ENCODE peak calls at places on chromosomes 12 and 14, in seven cellular contexts. Q, X, R, E, A, S and C are unnamed samples.
A peak's percentile ranks its signal among the peaks of the same experiment; 100 is the strongest.

GRCh38 chr14:36503771-36504741 is 16.0 kb downstream of the NKX2-1 start:
- DNase-seq in Q (no peak), R (no peak), A (no peak), X (no peak), S (peak; percentile 54), E (no peak), C (no peak)

GRCh38 chr14:71242237-71242748 is 335.0 kb downstream of the PCNX1 start:
- DNase-seq in Q (peak; percentile 54), E (no peak), A (no peak), X (no peak), S (no peak), R (no peak), C (peak; percentile 93)

GRCh38 chr12:32155911-32156585 is 49.4 kb downstream of the BICD1 start:
- DNase-seq in Q (no peak), A (no peak), R (no peak), S (no peak), E (no peak), X (no peak), C (peak; percentile 14)

GRCh38 chr12:131007031-131007793 is 53.5 kb downstream of the ADGRD1 start:
- DNase-seq in Q (no peak), R (no peak), S (peak; percentile 46), X (no peak), E (no peak), A (peak; percentile 92), C (peak; percentile 21)

GRCh38 chr12:53062011-53062961 is 12.4 kb downstream of the TNS2 start:
- DNase-seq in R (no peak), X (no peak), Q (no peak), E (no peak), S (no peak), A (no peak), C (no peak)

GRCh38 chr14:103910984-103911383 is 17.3 kb upstream of the TDRD9 start:
- DNase-seq in E (no peak), R (no peak), S (peak; percentile 27), Q (no peak), A (no peak), X (no peak), C (no peak)

GRCh38 chr14:104436741-104437701 is 142.5 kb upstream of the C14orf180 start:
- DNase-seq in S (peak; percentile 40), A (no peak), R (peak; percentile 44), Q (no peak), E (no peak), X (no peak), C (no peak)

GRCh38 chr12:34219046-34219770 is 196.9 kb downstream of the ALG10 start:
- DNase-seq in E (no peak), X (no peak), S (no peak), A (no peak), Q (no peak), R (peak; percentile 50), C (peak; percentile 8)

GRCh38 chr12:113049976-113050742 is 6.4 kb upstream of the DTX1 start:
- DNase-seq in S (no peak), X (peak; percentile 2), R (no peak), E (no peak), Q (peak; percentile 23), A (no peak), C (no peak)

GRCh38 chr14:63717704-63718103 is 10.2 kb downstream of the SGPP1 start:
- DNase-seq in S (no peak), X (no peak), A (no peak), Q (peak; percentile 42), R (no peak), E (peak; percentile 22), C (peak; percentile 22)

GRCh38 chr12:124694846-124695497 is 127.6 kb upstream of the NCOR2 start:
- DNase-seq in E (peak; percentile 73), Q (peak; percentile 82), R (no peak), X (no peak), A (no peak), S (no peak), C (peak; percentile 94)

GRCh38 chr14:54025661-54026060 is 69.0 kb upstream of the BMP4 start:
- DNase-seq in R (no peak), S (no peak), Q (peak; percentile 62), X (no peak), E (peak; percentile 50), A (no peak), C (peak; percentile 57)

GRCh38 chr12:10186299-10186698 is 7.5 kb downstream of the TMEM52B start:
- DNase-seq in E (no peak), X (peak; percentile 31), Q (no peak), S (peak; percentile 86), R (no peak), A (peak; percentile 69), C (no peak)

GRCh38 chr12:122880155-122880605 is 15.7 kb downstream of the VPS37B start:
- DNase-seq in A (no peak), S (no peak), R (no peak), E (peak; percentile 56), X (no peak), Q (peak; percentile 67), C (no peak)

GRCh38 chr12:54579696-54580333 is 8.6 kb downstream of the PPP1R1A start:
- DNase-seq in A (peak; percentile 92), E (peak; percentile 82), S (peak; percentile 85), Q (peak; percentile 77), R (peak; percentile 87), X (peak; percentile 37), C (peak; percentile 64)

GRCh38 chr14:40417777-40418401 is 985.7 kb upstream of the FBXO33 start:
- DNase-seq in X (peak; percentile 0), Q (peak; percentile 4), E (no peak), S (no peak), R (no peak), A (no peak), C (no peak)

GRCh38 chr12:109259545-109259895 is 49.6 kb downstream of the FOXN4 start:
- DNase-seq in Q (no peak), R (no peak), X (no peak), E (no peak), S (no peak), A (peak; percentile 6), C (no peak)
- H3K4me3 ChIP-seq in Q (no peak overlapping the region), R (no peak overlapping the region), X (no peak overlapping the region), E (no peak overlapping the region), S (no peak overlapping the region), A (no peak overlapping the region), C (no peak overlapping the region)

DNA sequence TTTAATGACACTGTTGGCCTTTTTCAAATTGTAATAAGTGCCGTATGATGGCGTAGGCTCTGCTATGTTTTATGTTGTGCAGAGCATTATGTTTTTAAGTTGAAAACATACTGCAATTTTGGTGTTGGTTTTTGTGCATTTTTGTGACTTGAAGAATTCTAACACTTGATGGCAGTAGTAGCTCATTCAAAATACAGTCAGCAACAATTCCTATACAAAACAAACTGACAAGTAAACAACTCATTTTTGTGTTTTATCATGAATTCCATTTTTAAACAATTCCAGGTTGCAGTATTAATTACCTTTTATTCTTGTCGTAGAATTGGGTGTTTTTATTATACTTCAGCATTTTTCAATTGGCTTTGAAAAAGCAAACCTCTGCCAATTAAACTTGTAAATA is 4.0 kb upstream of the CCER1 start:
- DNase-seq in E (peak; percentile 57), R (no peak), S (no peak), A (no peak), X (no peak), Q (peak; percentile 54), C (no peak)
- TF ChIP-seq CTCF in E (peak; percentile 41), R (no peak), S (no peak), A (no peak), X (no peak), Q (peak; percentile 37), C (peak; percentile 15)

GRCh38 chr14:84129028-84129427 is 1400.9 kb upstream of the FLRT2 start:
- DNase-seq in A (no peak), Q (no peak), S (no peak), X (peak; percentile 28), R (no peak), E (no peak), C (no peak)
- H3K4me3 ChIP-seq in A (no peak overlapping the region), Q (no peak overlapping the region), S (no peak overlapping the region), X (peak overlapping the region; percentile 21), R (no peak overlapping the region), E (no peak overlapping the region), C (no peak overlapping the region)

GRCh38 chr12:13918883-13919282 is 62.5 kb downstream of the GRIN2B start:
- DNase-seq in E (no peak), A (no peak), S (no peak), Q (no peak), R (no peak), X (no peak), C (no peak)

GRCh38 chr12:13911756-13912554 is 69.4 kb downstream of the GRIN2B start:
- DNase-seq in X (no peak), A (no peak), Q (no peak), E (no peak), R (no peak), S (no peak), C (no peak)

GRCh38 chr12:13915096-13915495 is 66.3 kb downstream of the GRIN2B start:
- DNase-seq in R (no peak), E (no peak), S (no peak), Q (no peak), A (no peak), X (no peak), C (no peak)

GRCh38 chr12:13913371-13913770 is 68.0 kb downstream of the GRIN2B start:
- DNase-seq in R (no peak), A (no peak), S (no peak), X (no peak), Q (no peak), E (no peak), C (no peak)
- TF ChIP-seq CTCF in R (no peak), A (no peak), S (no peak), X (no peak), Q (no peak), E (no peak), C (no peak)

DNA sequence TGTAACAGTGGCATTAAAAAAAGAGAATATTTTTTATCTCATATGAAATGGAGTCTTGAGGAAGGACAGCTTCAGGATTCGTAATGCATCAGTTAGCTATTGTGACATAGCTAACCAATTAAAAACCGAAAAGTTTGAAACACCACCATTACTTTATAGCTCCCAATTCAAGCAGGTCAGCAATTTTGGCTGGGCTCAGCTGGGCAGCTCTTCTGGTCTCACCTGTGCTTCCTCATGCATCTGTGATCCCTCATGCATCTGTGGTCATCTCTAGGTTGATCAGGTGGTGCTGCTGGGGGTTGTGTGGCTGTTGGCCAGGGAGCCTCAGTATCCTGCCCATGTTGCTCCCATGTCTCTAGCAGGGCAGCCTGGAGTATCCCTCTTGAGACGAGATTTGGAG is 76.7 kb upstream of the KCNA1 start:
- DNase-seq in R (no peak), S (no peak), A (no peak), E (no peak), X (no peak), Q (no peak), C (no peak)
- H3K4me3 ChIP-seq in R (no peak overlapping the region), S (no peak overlapping the region), A (no peak overlapping the region), E (no peak overlapping the region), X (no peak overlapping the region), Q (no peak overlapping the region), C (no peak overlapping the region)

GRCh38 chr12:57229041-57229633 is 374 bp upstream of the SHMT2 start:
- DNase-seq in R (no peak), Q (no peak), A (no peak), X (no peak), E (no peak), S (no peak), C (peak; percentile 29)
- TF ChIP-seq CTCF in R (no peak), Q (no peak), A (peak; percentile 57), X (no peak), E (peak; percentile 8), S (no peak), C (no peak)

GRCh38 chr14:77314043-77314442 is 6.6 kb downstream of the POMT2 start:
- DNase-seq in S (no peak), E (peak; percentile 89), A (peak; percentile 60), R (no peak), Q (peak; percentile 82), X (no peak), C (peak; percentile 92)
- H3K4me3 ChIP-seq in S (no peak overlapping the region), E (no peak overlapping the region), A (no peak overlapping the region), R (no peak overlapping the region), Q (no peak overlapping the region), X (no peak overlapping the region), C (no peak overlapping the region)